ENCODE peak calls at places on chromosomes 5 and 9, in six cellular contexts. One of them, this sample, is unnamed. For H3K36me3, the result is how much of the 10 kb centered on the place peaks cover.

GRCh38 chr5:6399978-6400910 is 21.9 kb upstream of the MED10 start:
- DNase-seq in endothelial cell of umbilical vein: no peak
- DNase-seq in fibroblast of lung: peak
- DNase-seq in heart left ventricle: no peak
- DNase-seq in GM06990: no peak
- DNase-seq in right atrium auricular region: peak
- DNase-seq in this sample: no peak

GRCh38 chr5:10999714-11000113 is 238.7 kb upstream of the DAP start:
- DNase-seq in heart left ventricle: no peak
- DNase-seq in endothelial cell of umbilical vein: no peak
- DNase-seq in fibroblast of lung: no peak
- DNase-seq in GM06990: no peak
- DNase-seq in right atrium auricular region: no peak
- DNase-seq in this sample: no peak

GRCh38 chr9:20343325-20343724 is 279.0 kb downstream of the MLLT3 start:
- DNase-seq in heart left ventricle: no peak
- DNase-seq in fibroblast of lung: no peak
- DNase-seq in endothelial cell of umbilical vein: no peak
- DNase-seq in right atrium auricular region: no peak
- DNase-seq in GM06990: no peak
- DNase-seq in this sample: no peak

GRCh38 chr5:115686692-115687054 is 60.8 kb upstream of the TMED7 start:
- DNase-seq in GM06990: no peak
- DNase-seq in heart left ventricle: no peak
- DNase-seq in right atrium auricular region: no peak
- DNase-seq in endothelial cell of umbilical vein: no peak
- DNase-seq in fibroblast of lung: no peak
- DNase-seq in this sample: no peak

GRCh38 chr9:14271078-14271673 is 42.8 kb downstream of the NFIB start:
- DNase-seq in GM06990: no peak
- DNase-seq in right atrium auricular region: no peak
- DNase-seq in fibroblast of lung: peak
- DNase-seq in heart left ventricle: peak
- DNase-seq in endothelial cell of umbilical vein: peak
- DNase-seq in this sample: peak

GRCh38 chr5:179377421-179378115 is 32.3 kb upstream of the ADAMTS2 start:
- DNase-seq in heart left ventricle: no peak
- DNase-seq in right atrium auricular region: no peak
- DNase-seq in endothelial cell of umbilical vein: no peak
- DNase-seq in fibroblast of lung: peak
- DNase-seq in GM06990: no peak
- DNase-seq in this sample: no peak

GRCh38 chr9:36881316-36882116 is 152.6 kb downstream of the PAX5 start:
- DNase-seq in endothelial cell of umbilical vein: no peak
- DNase-seq in heart left ventricle: no peak
- DNase-seq in GM06990: no peak
- DNase-seq in fibroblast of lung: no peak
- DNase-seq in right atrium auricular region: no peak
- DNase-seq in this sample: no peak

GRCh38 chr5:55036477-55036876 is 12.4 kb downstream of the GZMK start:
- DNase-seq in GM06990: no peak
- DNase-seq in right atrium auricular region: no peak
- DNase-seq in fibroblast of lung: peak
- DNase-seq in endothelial cell of umbilical vein: no peak
- DNase-seq in heart left ventricle: no peak
- DNase-seq in this sample: no peak

GRCh38 chr9:110426052-110426709 is 88.5 kb upstream of the TXNDC8 start:
- DNase-seq in endothelial cell of umbilical vein: peak
- DNase-seq in right atrium auricular region: no peak
- DNase-seq in heart left ventricle: no peak
- DNase-seq in GM06990: no peak
- DNase-seq in fibroblast of lung: peak
- DNase-seq in this sample: no peak

GRCh38 chr5:89059274-89059673 is 176.3 kb upstream of the MEF2C start:
- DNase-seq in endothelial cell of umbilical vein: no peak
- DNase-seq in GM06990: no peak
- DNase-seq in fibroblast of lung: no peak
- DNase-seq in heart left ventricle: no peak
- DNase-seq in right atrium auricular region: no peak
- DNase-seq in this sample: no peak

GRCh38 chr5:177473461-177473991 is at the start of gene DBN1:
- DNase-seq in endothelial cell of umbilical vein: peak
- DNase-seq in heart left ventricle: peak
- DNase-seq in fibroblast of lung: no peak
- DNase-seq in right atrium auricular region: no peak
- DNase-seq in GM06990: peak
- DNase-seq in this sample: peak

GRCh38 chr5:39714036-39714698 is 289.4 kb upstream of the DAB2 start:
- DNase-seq in heart left ventricle: no peak
- DNase-seq in GM06990: no peak
- DNase-seq in right atrium auricular region: no peak
- DNase-seq in endothelial cell of umbilical vein: peak
- DNase-seq in fibroblast of lung: peak
- DNase-seq in this sample: no peak

GRCh38 chr5:72109625-72110024 is 2.4 kb downstream of the MAP1B start:
- DNase-seq in right atrium auricular region: no peak
- DNase-seq in endothelial cell of umbilical vein: no peak
- DNase-seq in heart left ventricle: no peak
- DNase-seq in fibroblast of lung: no peak
- DNase-seq in GM06990: no peak
- DNase-seq in this sample: no peak

GRCh38 chr9:89543621-89544279 is 45.8 kb upstream of the SEMA4D start:
- DNase-seq in endothelial cell of umbilical vein: no peak
- DNase-seq in fibroblast of lung: no peak
- DNase-seq in right atrium auricular region: no peak
- DNase-seq in heart left ventricle: no peak
- DNase-seq in GM06990: no peak
- DNase-seq in this sample: no peak

GRCh38 chr9:129487307-129487657 is 133.6 kb downstream of the C9orf50 start:
- DNase-seq in right atrium auricular region: no peak
- DNase-seq in fibroblast of lung: no peak
- DNase-seq in heart left ventricle: no peak
- DNase-seq in GM06990: no peak
- DNase-seq in endothelial cell of umbilical vein: no peak
- DNase-seq in this sample: no peak

GRCh38 chr5:113989278-113989912 is 372.5 kb upstream of the KCNN2 start:
- DNase-seq in fibroblast of lung: no peak
- DNase-seq in GM06990: no peak
- DNase-seq in endothelial cell of umbilical vein: no peak
- DNase-seq in heart left ventricle: no peak
- DNase-seq in right atrium auricular region: no peak
- DNase-seq in this sample: no peak

GRCh38 chr5:122967625-122968024 is 68.9 kb downstream of the PPIC start:
- DNase-seq in fibroblast of lung: no peak
- DNase-seq in GM06990: no peak
- DNase-seq in endothelial cell of umbilical vein: no peak
- DNase-seq in heart left ventricle: no peak
- DNase-seq in right atrium auricular region: no peak
- DNase-seq in this sample: no peak

GRCh38 chr9:29555452-29555851 is 1982.2 kb upstream of the C9orf72 start:
- DNase-seq in endothelial cell of umbilical vein: no peak
- DNase-seq in GM06990: no peak
- DNase-seq in heart left ventricle: no peak
- DNase-seq in right atrium auricular region: no peak
- DNase-seq in fibroblast of lung: no peak
- DNase-seq in this sample: no peak

GRCh38 chr9:4435197-4435596 is 55.1 kb upstream of the SLC1A1 start:
- DNase-seq in heart left ventricle: no peak
- DNase-seq in GM06990: no peak
- DNase-seq in endothelial cell of umbilical vein: no peak
- DNase-seq in fibroblast of lung: peak
- DNase-seq in right atrium auricular region: no peak
- DNase-seq in this sample: no peak

GRCh38 chr9:108603141-108603540 is 252.6 kb downstream of the ACTL7B start:
- DNase-seq in right atrium auricular region: no peak
- DNase-seq in fibroblast of lung: no peak
- DNase-seq in heart left ventricle: peak
- DNase-seq in endothelial cell of umbilical vein: no peak
- DNase-seq in GM06990: no peak
- DNase-seq in this sample: no peak

GRCh38 chr9:130555968-130556367 is 23.4 kb upstream of the FUBP3 start:
- DNase-seq in endothelial cell of umbilical vein: no peak
- DNase-seq in fibroblast of lung: no peak
- DNase-seq in heart left ventricle: no peak
- DNase-seq in right atrium auricular region: no peak
- DNase-seq in GM06990: no peak
- DNase-seq in this sample: no peak

GRCh38 chr5:36492998-36493655 is 113.3 kb upstream of the SLC1A3 start:
- DNase-seq in endothelial cell of umbilical vein: peak
- DNase-seq in fibroblast of lung: peak
- DNase-seq in GM06990: no peak
- DNase-seq in heart left ventricle: no peak
- DNase-seq in right atrium auricular region: no peak
- DNase-seq in this sample: no peak

GRCh38 chr9:112852741-112853505 is 37.8 kb downstream of the SLC46A2 start:
- DNase-seq in right atrium auricular region: no peak
- DNase-seq in GM06990: no peak
- DNase-seq in heart left ventricle: no peak
- DNase-seq in fibroblast of lung: no peak
- DNase-seq in endothelial cell of umbilical vein: no peak
- DNase-seq in this sample: no peak

GRCh38 chr5:116411101-116411571 is 163.5 kb downstream of the SEMA6A start:
- DNase-seq in GM06990: no peak
- DNase-seq in fibroblast of lung: peak
- DNase-seq in heart left ventricle: peak
- DNase-seq in right atrium auricular region: no peak
- DNase-seq in endothelial cell of umbilical vein: no peak
- DNase-seq in this sample: no peak

GRCh38 chr5:78706825-78707224 is 58.3 kb upstream of the LHFPL2 start:
- DNase-seq in endothelial cell of umbilical vein: peak
- DNase-seq in GM06990: no peak
- DNase-seq in right atrium auricular region: no peak
- DNase-seq in fibroblast of lung: no peak
- DNase-seq in heart left ventricle: no peak
- DNase-seq in this sample: no peak

GRCh38 chr5:143016777-143017374 is 246.7 kb downstream of the ARHGAP26 start:
- DNase-seq in endothelial cell of umbilical vein: peak
- DNase-seq in right atrium auricular region: no peak
- DNase-seq in heart left ventricle: no peak
- DNase-seq in GM06990: no peak
- DNase-seq in fibroblast of lung: peak
- DNase-seq in this sample: peak

GRCh38 chr5:148910216-148910615 is 83.8 kb downstream of the ADRB2 start:
- DNase-seq in right atrium auricular region: no peak
- DNase-seq in fibroblast of lung: no peak
- DNase-seq in heart left ventricle: no peak
- DNase-seq in endothelial cell of umbilical vein: no peak
- DNase-seq in GM06990: no peak
- DNase-seq in this sample: no peak

GRCh38 chr5:59036274-59036961 is 453.5 kb downstream of the RAB3C start:
- DNase-seq in GM06990: no peak
- DNase-seq in fibroblast of lung: peak
- DNase-seq in endothelial cell of umbilical vein: peak
- DNase-seq in heart left ventricle: no peak
- DNase-seq in right atrium auricular region: peak
- DNase-seq in this sample: no peak

GRCh38 chr5:84599964-84600363 is 215.3 kb upstream of the EDIL3 start:
- DNase-seq in heart left ventricle: no peak
- DNase-seq in GM06990: no peak
- DNase-seq in endothelial cell of umbilical vein: no peak
- DNase-seq in right atrium auricular region: no peak
- DNase-seq in fibroblast of lung: no peak
- DNase-seq in this sample: no peak

DNA sequence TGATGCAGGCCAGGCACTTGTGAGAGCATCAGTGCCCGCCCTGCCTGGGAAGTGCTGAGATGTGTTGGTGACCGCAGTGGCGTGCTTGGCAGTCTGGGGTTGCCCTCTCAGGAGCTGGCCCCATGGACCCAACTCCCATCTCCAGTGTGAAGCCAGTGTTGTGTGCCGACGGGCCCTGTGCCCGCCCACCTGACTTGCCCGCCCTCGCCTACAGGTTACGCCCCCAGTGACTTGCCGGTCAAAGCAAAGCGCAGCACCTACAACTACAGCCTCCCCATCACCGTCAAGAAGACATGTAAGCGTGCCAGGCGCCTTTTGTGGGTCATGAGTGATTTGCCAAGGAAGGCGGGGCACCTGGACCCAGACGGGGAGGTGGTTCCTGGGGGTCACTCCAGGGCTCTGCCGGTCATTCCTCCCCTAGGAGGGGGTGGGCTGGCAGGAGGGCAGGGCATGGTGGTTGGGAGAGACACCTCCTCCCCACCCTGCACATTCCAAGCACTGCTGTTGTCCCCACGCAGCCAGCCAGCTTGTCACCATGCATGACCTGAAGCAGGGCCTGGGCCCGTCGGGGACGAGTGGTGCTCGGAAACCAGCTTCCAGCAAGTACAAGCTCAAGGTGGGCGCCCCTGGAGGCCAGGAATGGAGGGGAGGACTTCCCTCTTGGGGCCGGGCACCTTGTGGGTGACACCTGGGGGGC is 7.4 kb upstream of the CEL start:
- DNase-seq in heart left ventricle: peak
- DNase-seq in fibroblast of lung: no peak
- DNase-seq in endothelial cell of umbilical vein: no peak
- DNase-seq in right atrium auricular region: no peak
- DNase-seq in GM06990: no peak
- DNase-seq in this sample: no peak
- H3K36me3 ChIP-seq in heart left ventricle: half or more
- H3K36me3 ChIP-seq in fibroblast of lung: under half
- H3K36me3 ChIP-seq in endothelial cell of umbilical vein: under half
- H3K36me3 ChIP-seq in right atrium auricular region: half or more
- H3K36me3 ChIP-seq in GM06990: under half
- H3K36me3 ChIP-seq in this sample: under half

DNA sequence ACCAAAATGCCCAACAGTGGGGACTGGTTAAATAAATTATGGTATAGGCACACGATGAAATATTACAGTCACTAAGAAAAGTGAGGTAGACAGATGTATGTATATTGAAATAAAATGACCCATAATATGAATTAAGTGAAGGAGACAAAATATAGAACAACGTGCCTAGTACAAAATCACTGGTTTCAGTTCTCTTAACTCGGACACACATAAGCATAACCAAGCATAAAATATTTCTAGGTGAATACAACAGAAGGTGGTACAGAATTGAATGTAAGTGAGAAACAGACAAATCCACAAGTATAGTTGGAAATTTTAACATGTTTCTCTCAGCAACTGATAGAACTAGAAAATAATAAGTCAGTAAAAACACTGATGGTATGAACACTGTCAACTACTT is 22.0 kb downstream of the PUM3 start:
- DNase-seq in fibroblast of lung: no peak
- DNase-seq in endothelial cell of umbilical vein: no peak
- DNase-seq in heart left ventricle: no peak
- DNase-seq in right atrium auricular region: no peak
- DNase-seq in GM06990: no peak
- DNase-seq in this sample: no peak
- H3K36me3 ChIP-seq in fibroblast of lung: under half
- H3K36me3 ChIP-seq in endothelial cell of umbilical vein: under half
- H3K36me3 ChIP-seq in heart left ventricle: half or more
- H3K36me3 ChIP-seq in right atrium auricular region: under half
- H3K36me3 ChIP-seq in GM06990: under half
- H3K36me3 ChIP-seq in this sample: under half

GRCh38 chr5:134798468-134798867 is 39.9 kb downstream of the DDX46 start:
- DNase-seq in right atrium auricular region: no peak
- DNase-seq in heart left ventricle: no peak
- DNase-seq in GM06990: peak
- DNase-seq in fibroblast of lung: no peak
- DNase-seq in endothelial cell of umbilical vein: no peak
- DNase-seq in this sample: no peak
- H3K36me3 ChIP-seq in right atrium auricular region: half or more
- H3K36me3 ChIP-seq in heart left ventricle: half or more
- H3K36me3 ChIP-seq in GM06990: under half
- H3K36me3 ChIP-seq in fibroblast of lung: under half
- H3K36me3 ChIP-seq in endothelial cell of umbilical vein: under half
- H3K36me3 ChIP-seq in this sample: under half

GRCh38 chr5:14696057-14696456 is 31.5 kb downstream of the OTULIN start:
- DNase-seq in endothelial cell of umbilical vein: no peak
- DNase-seq in GM06990: no peak
- DNase-seq in heart left ventricle: no peak
- DNase-seq in right atrium auricular region: no peak
- DNase-seq in fibroblast of lung: no peak
- DNase-seq in this sample: no peak
- H3K36me3 ChIP-seq in endothelial cell of umbilical vein: under half
- H3K36me3 ChIP-seq in GM06990: under half
- H3K36me3 ChIP-seq in heart left ventricle: half or more
- H3K36me3 ChIP-seq in right atrium auricular region: under half
- H3K36me3 ChIP-seq in fibroblast of lung: under half
- H3K36me3 ChIP-seq in this sample: under half